ENCODE peak calls at places on chromosomes 4 and X, in seven cellular contexts. N is PC-3, X is hepatocyte, T is GM23248, M is neural progenitor cell, E is SK-N-SH, K is HCT116. B is an unnamed sample. For H3K4me1, the result is how much of the 10 kb centered on the place peaks cover.

GRCh38 chrX:133813991-133814390 is 171.4 kb downstream of the GPC3 start:
- DNase-seq in N (no peak), X (no peak), T (no peak), M (no peak), E (no peak), K (no peak), B (no peak)

GRCh38 chr4:37769590-37769989 is 56.9 kb upstream of the PGM2 start:
- DNase-seq in N (no peak), X (no peak), T (no peak), M (no peak), E (no peak), K (no peak), B (no peak)

GRCh38 chr4:166324321-166324720 is 451.3 kb downstream of the TLL1 start:
- DNase-seq in N (peak), X (peak), T (no peak), M (peak), E (peak), K (peak), B (peak)

GRCh38 chrX:1912193-1912592 is 297.3 kb downstream of the ASMT start:
- DNase-seq in N (no peak), X (no peak), T (no peak), M (no peak), E (no peak), K (no peak), B (no peak)

GRCh38 chrX:19349263-19349662 is 5.5 kb downstream of the PDHA1 start:
- DNase-seq in N (no peak), X (no peak), T (no peak), M (no peak), E (no peak), K (no peak), B (no peak)

GRCh38 chr4:138555107-138555506 is 313.0 kb upstream of the SLC7A11 start:
- DNase-seq in N (peak), X (no peak), T (no peak), M (peak), E (no peak), K (no peak), B (no peak)

GRCh38 chr4:184994623-184995010 is 23.7 kb upstream of the HELT start:
- DNase-seq in N (no peak), X (no peak), T (no peak), M (no peak), E (no peak), K (no peak), B (no peak)

GRCh38 chrX:56790778-56791177 is 61.7 kb downstream of the NBDY start:
- DNase-seq in N (no peak), X (no peak), T (no peak), M (peak), E (no peak), K (no peak), B (no peak)

GRCh38 chrX:106959897-106960296 is 39.7 kb downstream of the CLDN2 start:
- DNase-seq in N (peak), X (peak), T (peak), M (peak), E (no peak), K (no peak), B (no peak)

GRCh38 chrX:136146614-136147319 is 566 bp upstream of the FHL1 start:
- DNase-seq in N (peak), X (peak), T (peak), M (peak), E (no peak), K (no peak), B (no peak)

GRCh38 chr4:147480891-147481576 is at the start of gene EDNRA:
- DNase-seq in N (peak), X (peak), T (peak), M (peak), E (peak), K (no peak), B (no peak)

GRCh38 chrX:108641589-108642272 is 94.6 kb downstream of the IRS4 start:
- DNase-seq in N (no peak), X (no peak), T (no peak), M (no peak), E (no peak), K (no peak), B (no peak)

GRCh38 chr4:140426610-140427103 is 791 bp downstream of the CLGN start:
- DNase-seq in N (peak), X (peak), T (peak), M (peak), E (peak), K (no peak), B (peak)

GRCh38 chr4:162409048-162409447 is 245.2 kb upstream of the FSTL5 start:
- DNase-seq in N (no peak), X (no peak), T (no peak), M (no peak), E (no peak), K (no peak), B (no peak)

GRCh38 chr4:140096921-140097320 is 57.1 kb downstream of the MAML3 start:
- DNase-seq in N (no peak), X (no peak), T (no peak), M (no peak), E (no peak), K (no peak), B (peak)

GRCh38 chrX:68894513-68895338 is 65.9 kb downstream of the EFNB1 start:
- DNase-seq in N (peak), X (peak), T (peak), M (peak), E (peak), K (no peak), B (no peak)

GRCh38 chr4:140851032-140851636 is 94.9 kb upstream of the TBC1D9 start:
- DNase-seq in N (peak), X (peak), T (peak), M (peak), E (peak), K (peak), B (peak)

GRCh38 chrX:16458208-16458607 is 191.8 kb upstream of the S100G start:
- DNase-seq in N (no peak), X (no peak), T (no peak), M (no peak), E (no peak), K (no peak), B (no peak)

GRCh38 chr4:116664198-116664597 is 421.2 kb downstream of the TRAM1L1 start:
- DNase-seq in N (no peak), X (no peak), T (no peak), M (peak), E (peak), K (no peak), B (no peak)

GRCh38 chrX:133254666-133255065 is 36.5 kb upstream of the TFDP3 start:
- DNase-seq in N (peak), X (no peak), T (peak), M (no peak), E (no peak), K (no peak), B (no peak)

GRCh38 chrX:54540289-54540688 is 10.3 kb downstream of the GNL3L start:
- DNase-seq in N (no peak), X (peak), T (peak), M (no peak), E (no peak), K (no peak), B (no peak)

GRCh38 chr4:22487333-22487732 is 28.5 kb downstream of the ADGRA3 start:
- DNase-seq in N (no peak), X (no peak), T (no peak), M (no peak), E (no peak), K (no peak), B (no peak)

GRCh38 chr4:66927937-66928336 is 617.4 kb downstream of the CENPC start:
- DNase-seq in N (no peak), X (no peak), T (no peak), M (peak), E (no peak), K (no peak), B (no peak)

GRCh38 chr4:23291139-23291538 is 598.4 kb downstream of the GBA3 start:
- DNase-seq in N (peak), X (no peak), T (no peak), M (no peak), E (no peak), K (no peak), B (no peak)

GRCh38 chr4:89482248-89482647 is 174.6 kb upstream of the GPRIN3 start:
- DNase-seq in N (peak), X (peak), T (peak), M (peak), E (peak), K (peak), B (peak)

GRCh38 chrX:1676866-1677265 is 62.0 kb downstream of the ASMT start:
- DNase-seq in N (no peak), X (no peak), T (no peak), M (no peak), E (no peak), K (no peak), B (no peak)

GRCh38 chr4:183860726-183861125 is 44.4 kb upstream of the STOX2 start:
- DNase-seq in N (no peak), X (no peak), T (no peak), M (peak), E (no peak), K (no peak), B (no peak)

GRCh38 chrX:106952988-106953387 is 32.8 kb downstream of the CLDN2 start:
- DNase-seq in N (peak), X (no peak), T (peak), M (no peak), E (peak), K (no peak), B (peak)

GRCh38 chr4:88752754-88753153 is 55.1 kb upstream of the NAP1L5 start:
- DNase-seq in N (peak), X (no peak), T (no peak), M (no peak), E (no peak), K (no peak), B (no peak)

GRCh38 chrX:10769696-10770619 is 149.6 kb upstream of the MID1 start:
- DNase-seq in N (no peak), X (peak), T (peak), M (peak), E (no peak), K (no peak), B (no peak)

GRCh38 chrX:46642145-46642544 is 68.6 kb downstream of the CHST7 start:
- DNase-seq in N (peak), X (peak), T (peak), M (peak), E (peak), K (no peak), B (peak)

GRCh38 chrX:149510386-149510785 is 5.3 kb upstream of the IDS start:
- DNase-seq in N (peak), X (no peak), T (peak), M (peak), E (no peak), K (no peak), B (no peak)

GRCh38 chr4:11072426-11072825 is 356.3 kb downstream of the HS3ST1 start:
- DNase-seq in N (no peak), X (no peak), T (no peak), M (no peak), E (no peak), K (no peak), B (no peak)

GRCh38 chrX:374566-374965 is 12.1 kb downstream of the PPP2R3B start:
- DNase-seq in N (no peak), X (no peak), T (peak), M (no peak), E (peak), K (no peak), B (no peak)

DNA sequence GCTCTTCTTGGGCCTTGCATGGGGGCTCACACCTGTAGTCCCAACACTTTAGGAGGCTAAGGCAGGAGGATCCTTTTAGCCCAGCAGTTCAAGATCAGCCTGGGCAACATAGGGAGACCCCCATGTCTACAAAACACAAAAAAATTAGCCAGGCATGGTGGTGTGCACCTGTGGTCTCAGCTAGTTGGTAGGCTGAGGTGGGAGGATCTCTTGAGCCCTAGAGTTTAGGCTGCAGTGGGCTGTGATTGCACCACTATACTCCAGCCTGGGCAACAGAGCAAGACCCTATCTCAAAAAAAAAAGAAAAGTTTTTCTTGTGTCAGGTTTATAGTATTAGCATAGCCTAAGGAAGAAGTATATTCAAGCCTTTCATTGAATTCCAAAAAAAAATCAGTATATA is 30.8 kb upstream of the FAM241A start:
- DNase-seq in N (no peak), X (no peak), T (no peak), M (no peak), E (no peak), K (no peak), B (no peak)
- H3K4me1 ChIP-seq in N (under half), X (under half), T (under half), M (under half), E (under half), K (under half), B (under half)

GRCh38 chrX:31981546-31982062 is 909.8 kb upstream of the FTHL17 start:
- DNase-seq in N (no peak), X (no peak), T (no peak), M (no peak), E (no peak), K (no peak), B (no peak)
- H2AFZ ChIP-seq in N (no peak), X (no peak), T (no peak), M (no peak), E (no peak), K (no peak), B (no peak)

DNA sequence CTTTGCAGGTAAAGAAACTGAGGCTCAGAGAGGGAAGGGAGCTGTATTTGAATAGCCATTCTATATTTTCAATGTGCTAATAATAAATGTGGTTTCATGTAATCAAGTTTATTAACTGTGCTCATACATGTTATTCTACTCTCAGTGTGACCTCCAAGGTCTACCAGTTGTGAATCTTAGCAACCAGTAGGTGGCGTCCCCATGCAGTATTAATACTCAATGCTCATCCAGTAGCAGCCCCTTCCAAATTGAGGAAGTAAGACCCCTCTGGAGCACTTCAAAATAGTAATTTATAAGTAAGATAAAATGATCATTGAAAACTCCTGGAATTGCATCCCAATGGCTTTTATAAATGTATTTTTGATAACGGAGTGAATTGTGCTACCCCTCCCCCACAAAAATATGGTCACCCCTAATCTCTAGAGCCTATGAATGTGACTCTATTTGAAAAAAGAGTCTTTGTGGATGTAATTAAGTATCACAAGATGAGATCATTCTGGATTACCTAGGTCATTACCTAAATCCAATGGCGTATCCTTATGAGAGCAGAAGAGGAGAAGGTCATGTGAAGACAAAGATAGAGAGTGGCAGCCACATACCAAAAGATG is 20.4 kb upstream of the SEPSECS start:
- DNase-seq in N (peak), X (peak), T (peak), M (peak), E (peak), K (peak), B (peak)
- TF ChIP-seq EZH2phosphoT487 in N (no peak), X (no peak), T (no peak), M (no peak), E (no peak), K (no peak), B (no peak)

GRCh38 chr4:78061939-78062603 is 4.9 kb downstream of the FRAS1 start:
- DNase-seq in N (no peak), X (no peak), T (peak), M (no peak), E (no peak), K (no peak), B (no peak)
- H3K4me1 ChIP-seq in N (under half), X (under half), T (under half), M (under half), E (under half), K (under half), B (under half)

GRCh38 chr4:53598901-53599300 is 7.6 kb upstream of the LNX1 start:
- DNase-seq in N (no peak), X (no peak), T (no peak), M (no peak), E (no peak), K (no peak), B (no peak)

GRCh38 chr4:53601251-53601764 is 10.0 kb upstream of the LNX1 start:
- DNase-seq in N (peak), X (no peak), T (peak), M (peak), E (peak), K (no peak), B (peak)

GRCh38 chr4:53605783-53606182 is 14.5 kb upstream of the LNX1 start:
- DNase-seq in N (no peak), X (no peak), T (no peak), M (no peak), E (no peak), K (no peak), B (no peak)

GRCh38 chr4:53599632-53600031 is 8.3 kb upstream of the LNX1 start:
- DNase-seq in N (no peak), X (no peak), T (no peak), M (no peak), E (no peak), K (no peak), B (no peak)

GRCh38 chr4:53602390-53602789 is 11.1 kb upstream of the LNX1 start:
- DNase-seq in N (no peak), X (no peak), T (no peak), M (no peak), E (no peak), K (no peak), B (no peak)
- H2AFZ ChIP-seq in N (no peak), X (no peak), T (no peak), M (no peak), E (no peak), K (no peak), B (no peak)

DNA sequence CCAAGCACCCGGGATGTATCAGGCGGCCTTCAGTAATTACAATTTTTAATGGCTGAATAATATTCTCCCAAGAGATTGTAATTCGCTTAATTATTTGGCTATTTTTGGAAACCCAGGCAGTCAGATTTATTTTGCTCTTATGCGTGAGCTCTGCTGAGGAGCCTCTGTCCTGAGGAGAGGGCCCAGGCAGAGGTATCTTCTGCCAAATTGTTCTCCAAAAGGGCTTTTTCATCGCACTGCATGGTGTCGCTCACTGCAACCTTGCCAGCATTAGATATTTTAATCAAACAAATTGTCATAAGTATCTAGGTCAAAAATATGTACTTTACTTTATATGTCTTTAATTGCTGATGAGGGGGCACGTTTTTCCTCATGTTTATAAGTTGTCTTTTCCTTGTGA is 5.8 kb downstream of the ATP2B3 start:
- DNase-seq in N (no peak), X (no peak), T (no peak), M (no peak), E (no peak), K (no peak), B (no peak)
- TF ChIP-seq EZH2phosphoT487 in N (no peak), X (no peak), T (no peak), M (no peak), E (no peak), K (no peak), B (no peak)

GRCh38 chr4:106263594-106264330 is 52.2 kb downstream of the TBCK start:
- DNase-seq in N (no peak), X (no peak), T (no peak), M (no peak), E (no peak), K (no peak), B (no peak)
- H3K4me1 ChIP-seq in N (under half), X (under half), T (under half), M (under half), E (under half), K (under half), B (under half)